ENCODE peak calls at places on chromosomes 6 and 20, in ten cellular contexts. P is colonic mucosa; W is CD8-positive, alpha-beta T cell; N is Right ventricle myocardium inferior; V is nephron progenitor cell; X is EH; K is heart right ventricle; M is RPMI7951; O is left ventricle myocardium inferior; D is type B pancreatic cell. Q is an unnamed sample.
A peak's percentile ranks its signal among the peaks of the same experiment; 100 is the strongest.

GRCh38 chr6:155263373-155264063 is at the start of gene CLDN20:
- DNase-seq in P (no peak), W (no peak), N (no peak), V (no peak), X (no peak), K (no peak), M (no peak), O (no peak), D (no peak), Q (no peak)

GRCh38 chr20:32281711-32282110 is 4.3 kb downstream of the KIF3B start:
- DNase-seq in P (no peak), W (no peak), N (no peak), V (no peak), X (no peak), K (no peak), M (no peak), O (no peak), D (no peak), Q (no peak)

GRCh38 chr6:108800510-108800909 is 47.7 kb upstream of the ARMC2 start:
- DNase-seq in P (no peak), W (no peak), N (no peak), V (no peak), X (no peak), K (no peak), M (peak; percentile 43), O (no peak), D (no peak), Q (no peak)

GRCh38 chr6:99495466-99495865 is 19.8 kb downstream of the USP45 start:
- DNase-seq in P (no peak), W (no peak), N (no peak), V (no peak), X (peak; percentile 26), K (no peak), M (no peak), O (no peak), D (no peak), Q (no peak)

GRCh38 chr6:22892452-22892851 is 323.1 kb downstream of the HDGFL1 start:
- DNase-seq in P (no peak), W (no peak), N (no peak), V (no peak), X (peak; percentile 97), K (peak; percentile 22), M (peak; percentile 84), O (no peak), D (no peak), Q (no peak)

GRCh38 chr6:75503291-75503690 is 9.7 kb upstream of the FILIP1 start:
- DNase-seq in P (no peak), W (no peak), N (no peak), V (no peak), X (peak; percentile 42), K (no peak), M (no peak), O (no peak), D (no peak), Q (no peak)

GRCh38 chr20:48660788-48661187 is 167.0 kb downstream of the PREX1 start:
- DNase-seq in P (no peak), W (no peak), N (no peak), V (no peak), X (no peak), K (no peak), M (no peak), O (no peak), D (no peak), Q (no peak)

GRCh38 chr6:110542311-110543024 is 66.1 kb upstream of the SLC22A16 start:
- DNase-seq in P (no peak), W (no peak), N (peak; percentile 74), V (no peak), X (peak; percentile 74), K (peak; percentile 71), M (peak; percentile 81), O (peak; percentile 66), D (no peak), Q (no peak)

GRCh38 chr6:4402477-4402976 is 267.2 kb upstream of the ECI2 start:
- DNase-seq in P (no peak), W (no peak), N (peak; percentile 68), V (no peak), X (peak; percentile 89), K (peak; percentile 71), M (peak; percentile 91), O (peak; percentile 38), D (no peak), Q (no peak)

GRCh38 chr20:10079964-10080363 is 45.2 kb downstream of the ANKEF1 start:
- DNase-seq in P (no peak), W (no peak), N (no peak), V (no peak), X (peak; percentile 79), K (no peak), M (peak; percentile 54), O (no peak), D (no peak), Q (no peak)

GRCh38 chr6:90368001-90368400 is 71.4 kb upstream of the BACH2 start:
- DNase-seq in P (no peak), W (no peak), N (no peak), V (no peak), X (no peak), K (no peak), M (no peak), O (no peak), D (no peak), Q (no peak)

GRCh38 chr20:45049904-45050471 is 50.9 kb downstream of the KCNS1 start:
- DNase-seq in P (no peak), W (peak; percentile 18), N (no peak), V (no peak), X (no peak), K (no peak), M (peak; percentile 46), O (no peak), D (no peak), Q (no peak)

GRCh38 chr6:138248011-138248410 is 29.7 kb upstream of the PBOV1 start:
- DNase-seq in P (no peak), W (no peak), N (no peak), V (no peak), X (no peak), K (no peak), M (no peak), O (no peak), D (no peak), Q (no peak)